ENCODE peak calls at places on chromosomes 16 and 17, in four cellular contexts. F is A549, C is HepG2, W is K562. K is an unnamed sample.

GRCh38 chr16:51535591-51535990 is 384.5 kb upstream of the SALL1 start:
- DNase-seq in W (no peak), F (no peak), C (no peak), K (no peak)

GRCh38 chr17:39194089-39194984 is 3.1 kb downstream of the CACNB1 start:
- DNase-seq in F (peak; percentile 84), C (peak; percentile 80), W (peak; percentile 93), K (peak; percentile 73)

GRCh38 chr16:30651124-30652004 is 604 bp downstream of the PRR14 start:
- DNase-seq in C (peak; percentile 52), W (peak; percentile 88), F (peak; percentile 81), K (peak; percentile 66)

GRCh38 chr17:72465191-72466024 is 344.6 kb downstream of the SOX9 start:
- DNase-seq in W (no peak), C (peak; percentile 89), F (peak; percentile 98), K (no peak)

GRCh38 chr16:55437627-55438026 is 41.4 kb upstream of the MMP2 start:
- DNase-seq in C (no peak), W (no peak), F (no peak), K (no peak)

GRCh38 chr16:2296662-2297505 is 29.0 kb upstream of the RNPS1 start:
- DNase-seq in C (peak; percentile 54), F (peak; percentile 22), W (peak; percentile 86), K (peak; percentile 74)

GRCh38 chr17:75854111-75854748 is 905 bp downstream of the WBP2 start:
- DNase-seq in C (peak; percentile 50), W (no peak), F (peak; percentile 80), K (no peak)

GRCh38 chr17:9937901-9938300 is 32.8 kb upstream of the RCVRN start:
- DNase-seq in F (no peak), C (no peak), W (no peak), K (no peak)

GRCh38 chr16:86137359-86137758 is 238.4 kb downstream of the IRF8 start:
- DNase-seq in W (no peak), C (no peak), F (no peak), K (no peak)

GRCh38 chr16:56662357-56663354 is 4.9 kb downstream of the MT1F start:
- DNase-seq in C (no peak), F (no peak), W (no peak), K (no peak)

GRCh38 chr16:58614212-58614611 is 15.4 kb downstream of the CNOT1 start:
- DNase-seq in F (no peak), C (no peak), W (no peak), K (no peak)

GRCh38 chr16:27491894-27492587 is 57.7 kb downstream of the GTF3C1 start:
- DNase-seq in C (no peak), F (no peak), W (no peak), K (no peak)

GRCh38 chr16:31356566-31357323 is 1.8 kb downstream of the ITGAX start:
- DNase-seq in C (no peak), F (no peak), W (no peak), K (peak; percentile 46)

GRCh38 chr17:32854177-32854576 is 22.7 kb downstream of the MYO1D start:
- DNase-seq in W (no peak), C (no peak), F (no peak), K (no peak)

GRCh38 chr17:8406174-8406573 is 8.5 kb upstream of the RNF222 start:
- DNase-seq in C (no peak), F (no peak), W (no peak), K (no peak)

GRCh38 chr16:83781-84615 is 6.0 kb downstream of the MPG start:
- DNase-seq in C (no peak), W (no peak), F (no peak), K (no peak)

DNA sequence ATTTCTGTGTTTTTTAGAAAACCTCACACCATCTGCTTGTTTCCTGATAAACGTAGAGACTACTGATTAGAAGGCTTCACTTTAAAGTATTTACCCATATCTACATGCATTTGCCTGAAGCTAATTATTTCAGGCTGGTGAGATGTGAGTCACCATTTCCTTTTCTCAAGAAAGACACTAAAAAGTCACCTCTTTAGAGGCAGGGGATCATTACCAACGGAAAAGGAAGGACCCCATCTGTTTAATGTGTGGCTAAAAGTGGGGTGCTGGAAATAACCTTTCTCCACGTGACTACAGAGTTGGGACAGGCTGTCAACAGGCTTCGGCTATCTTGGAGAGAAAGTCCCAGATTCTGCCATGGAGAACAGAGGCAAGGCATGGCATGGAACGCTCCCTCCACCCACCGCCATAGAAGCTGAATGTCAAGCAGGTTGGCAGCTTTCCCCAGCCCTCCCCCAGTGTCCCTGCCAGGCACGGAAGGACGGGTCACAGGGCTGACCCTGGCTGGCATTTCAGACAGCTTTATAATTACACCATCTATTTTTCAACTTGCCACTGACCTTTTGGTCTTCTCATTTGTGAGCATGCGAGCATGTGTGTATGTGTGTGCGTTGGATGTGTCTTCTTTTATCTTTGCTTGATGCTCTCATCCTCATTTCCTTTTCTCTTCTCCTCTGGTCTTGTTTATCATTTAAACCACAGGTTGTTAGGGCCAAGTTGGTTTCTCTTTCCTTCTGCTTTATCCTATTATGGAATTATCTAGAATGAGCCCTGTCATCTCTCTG is 157.0 kb downstream of the CPPED1 start:
- DNase-seq in W (no peak), C (peak; percentile 47), F (no peak), K (no peak)
- TF ChIP-seq NR3C1 in W (no peak), C (no peak), F (no peak), K (no peak)

GRCh38 chr17:44363613-44364159 is at the start of gene FAM171A2:
- DNase-seq in W (peak; percentile 89), C (no peak), F (peak; percentile 74), K (peak; percentile 79)
- TF ChIP-seq NR3C1 in W (no peak), C (no peak), F (no peak), K (no peak)

GRCh38 chr17:47012457-47012856 is 33.4 kb upstream of the RPRML start:
- DNase-seq in F (no peak), C (no peak), W (no peak), K (no peak)
- TF ChIP-seq NR3C1 in F (no peak), C (no peak), W (no peak), K (no peak)

DNA sequence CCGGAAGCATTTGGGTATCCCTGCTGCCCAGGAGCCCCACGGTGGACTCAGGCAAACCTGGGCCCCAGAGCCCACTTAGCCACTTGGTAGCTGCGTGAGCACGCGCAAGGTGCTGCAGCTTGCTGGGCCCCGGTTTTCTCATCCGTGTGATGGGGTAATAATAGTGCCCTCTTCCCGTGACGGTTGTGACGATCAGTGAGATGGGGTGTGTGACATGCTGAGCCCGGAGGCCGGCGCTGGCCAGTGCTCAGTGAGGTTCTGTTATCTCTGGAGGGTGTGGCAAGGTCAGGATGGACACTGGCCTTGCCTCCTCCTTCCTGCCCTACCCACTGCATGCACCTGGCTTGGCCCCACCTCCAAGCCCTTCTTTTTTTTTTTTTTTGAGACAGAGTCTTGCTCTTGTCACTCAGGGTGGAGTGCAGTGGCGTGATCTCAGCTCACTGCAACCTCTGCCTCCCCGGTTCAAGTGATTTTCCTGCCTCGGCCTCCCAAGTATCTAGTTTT is 82.6 kb downstream of the RAP1GAP2 start:
- DNase-seq in W (no peak), F (no peak), C (no peak), K (no peak)
- TF ChIP-seq NR3C1 in W (no peak), F (no peak), C (no peak), K (no peak)

DNA sequence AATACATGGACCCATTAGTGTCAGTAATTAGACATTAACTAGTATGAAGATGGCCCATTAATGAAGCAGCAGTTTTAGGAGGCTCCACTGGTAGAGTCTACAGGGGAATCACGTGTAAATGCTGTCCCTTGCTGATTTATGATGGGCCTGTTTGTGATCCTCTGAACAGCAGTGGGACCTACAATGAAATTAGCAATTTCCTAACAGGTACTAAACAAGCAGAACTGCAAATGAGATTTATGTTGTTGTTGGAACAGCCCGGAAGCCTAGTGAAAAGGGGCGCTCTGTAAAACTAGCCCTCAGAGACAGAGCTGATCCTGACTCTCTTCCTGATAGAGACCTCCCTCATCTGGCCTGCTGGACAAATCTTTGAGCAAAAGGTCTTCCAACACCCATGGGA is 54.9 kb downstream of the HS3ST2 start:
- DNase-seq in W (no peak), F (no peak), C (no peak), K (no peak)
- TF ChIP-seq NR3C1 in W (no peak), F (no peak), C (no peak), K (no peak)

GRCh38 chr17:53619025-53619424 is 203.7 kb upstream of the KIF2B start:
- DNase-seq in W (no peak), F (no peak), C (no peak), K (no peak)
- TF ChIP-seq NR3C1 in W (no peak), F (no peak), C (no peak), K (no peak)

GRCh38 chr17:77740481-77740880 is 218.0 kb upstream of the TNRC6C start:
- DNase-seq in W (no peak), F (no peak), C (no peak), K (peak; percentile 5)
- TF ChIP-seq NR3C1 in W (no peak), F (no peak), C (no peak), K (no peak)

GRCh38 chr17:66790476-66791061 is 44.3 kb upstream of the CACNG5 start:
- DNase-seq in F (no peak), C (no peak), W (no peak), K (no peak)

GRCh38 chr17:66787914-66788313 is 47.0 kb upstream of the CACNG5 start:
- DNase-seq in W (no peak), C (no peak), F (no peak), K (no peak)

GRCh38 chr17:66789961-66790421 is 44.9 kb upstream of the CACNG5 start:
- DNase-seq in W (no peak), F (no peak), C (no peak), K (no peak)

GRCh38 chr17:66791337-66791736 is 43.6 kb upstream of the CACNG5 start:
- DNase-seq in C (no peak), F (no peak), W (no peak), K (no peak)

DNA sequence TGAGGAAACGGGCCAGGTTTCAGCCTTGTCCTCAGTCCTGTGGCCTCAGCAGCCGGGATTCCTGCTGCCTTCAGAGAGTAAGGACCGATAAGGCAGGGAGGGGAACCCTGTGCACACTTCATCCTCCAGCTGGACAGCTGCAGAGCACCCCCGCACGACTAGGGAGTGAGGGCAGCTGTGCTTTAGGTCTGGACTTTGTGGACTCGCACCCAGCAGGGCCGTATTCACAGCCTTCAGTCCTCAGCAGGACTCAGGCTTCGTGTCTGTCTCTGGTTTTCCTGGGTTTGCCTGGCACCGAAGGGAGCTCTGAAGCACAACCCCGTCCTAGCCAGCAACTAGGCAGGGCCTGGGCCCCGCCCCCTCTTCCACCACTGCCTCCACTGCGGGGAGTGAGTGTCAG is 45.8 kb upstream of the CACNG5 start:
- DNase-seq in F (no peak), C (no peak), W (no peak), K (no peak)
- TF ChIP-seq NR3C1 in F (no peak), C (no peak), W (no peak), K (no peak)